ENCODE peak calls at places on chromosomes 3 and 15, in six cellular contexts. Z is AG09309, H is thoracic aorta, Y is HAP-1, G is GM23338, M is cardiac muscle cell. E is an unnamed sample.

GRCh38 chr3:120457827-120458226 is 7.0 kb upstream of the FSTL1 start:
- DNase-seq in H (no peak), M (no peak), Y (no peak), Z (no peak), G (no peak), E (peak)

GRCh38 chr3:23175361-23176073 is 27.6 kb upstream of the UBE2E2 start:
- DNase-seq in Z (no peak), G (no peak), H (no peak), Y (no peak), M (no peak), E (no peak)

GRCh38 chr3:170357920-170358854 is 672 bp downstream of the SKIL start:
- DNase-seq in Y (no peak), G (peak), H (peak), M (peak), Z (no peak), E (peak)

GRCh38 chr3:5707794-5708193 is 520.3 kb downstream of the EDEM1 start:
- DNase-seq in Z (no peak), H (no peak), G (no peak), Y (no peak), M (no peak), E (no peak)

GRCh38 chr15:68774120-68774519 is 46.6 kb downstream of the ANP32A start:
- DNase-seq in G (no peak), M (no peak), Y (no peak), Z (no peak), H (no peak), E (peak)

GRCh38 chr3:150737874-150738679 is 24.9 kb downstream of the SIAH2 start:
- DNase-seq in H (no peak), Z (no peak), M (no peak), Y (no peak), G (peak), E (no peak)

GRCh38 chr3:156801746-156802145 is 24.4 kb upstream of the LEKR1 start:
- DNase-seq in G (no peak), Z (no peak), M (no peak), Y (no peak), H (no peak), E (no peak)

GRCh38 chr3:168693870-168694269 is 598.1 kb upstream of the GOLIM4 start:
- DNase-seq in H (no peak), Y (no peak), G (peak), M (no peak), Z (no peak), E (no peak)

GRCh38 chr3:111246967-111247760 is 175.5 kb downstream of the NECTIN3 start:
- DNase-seq in H (no peak), Z (peak), G (no peak), M (no peak), Y (no peak), E (no peak)

GRCh38 chr3:151330899-151331298 is 1.6 kb upstream of the P2RY13 start:
- DNase-seq in Y (no peak), Z (no peak), H (no peak), G (no peak), M (no peak), E (no peak)

GRCh38 chr15:85780586-85780985 is 14.1 kb downstream of the KLHL25 start:
- DNase-seq in Y (no peak), M (no peak), H (no peak), Z (no peak), G (no peak), E (no peak)

GRCh38 chr3:188867691-188868090 is 304.1 kb upstream of the TPRG1 start:
- DNase-seq in Z (no peak), G (no peak), H (no peak), Y (no peak), M (no peak), E (no peak)

GRCh38 chr3:22122567-22122966 is 371.6 kb upstream of the ZNF385D start:
- DNase-seq in H (no peak), G (no peak), Y (no peak), Z (no peak), M (no peak), E (no peak)

GRCh38 chr3:149605902-149606301 is 51.9 kb downstream of the WWTR1 start:
- DNase-seq in M (no peak), G (no peak), Z (no peak), Y (no peak), H (no peak), E (no peak)

GRCh38 chr3:176202652-176203051 is 994.6 kb downstream of the TBL1XR1 start:
- DNase-seq in G (no peak), Z (no peak), H (no peak), M (no peak), Y (no peak), E (no peak)

GRCh38 chr3:107845355-107846281 is 245.2 kb downstream of the CD47 start:
- DNase-seq in H (no peak), G (no peak), Z (peak), Y (no peak), M (no peak), E (no peak)

GRCh38 chr3:46811615-46812236 is 51.5 kb downstream of the MYL3 start:
- DNase-seq in Y (no peak), H (no peak), Z (no peak), M (peak), G (peak), E (no peak)

GRCh38 chr15:56690733-56691132 is 42.6 kb downstream of the ZNF280D start:
- DNase-seq in Z (no peak), M (no peak), Y (no peak), G (no peak), H (no peak), E (no peak)

GRCh38 chr15:22240951-22241350 is 160.6 kb downstream of the OR4M2 start:
- DNase-seq in G (no peak), Z (no peak), Y (no peak), M (no peak), H (no peak), E (no peak)

GRCh38 chr3:188631291-188632010 is 477.5 kb downstream of the LPP start:
- DNase-seq in H (no peak), G (no peak), Y (no peak), M (no peak), Z (peak), E (no peak)

GRCh38 chr15:41585140-41586047 is 26.4 kb downstream of the TYRO3 start:
- DNase-seq in H (no peak), Y (no peak), M (peak), Z (peak), G (peak), E (no peak)

GRCh38 chr3:170977911-170978310 is 48.6 kb downstream of the SLC2A2 start:
- DNase-seq in Z (no peak), Y (no peak), G (no peak), M (no peak), H (no peak), E (no peak)

GRCh38 chr3:153162513-153163348 is 705 bp downstream of the RAP2B start:
- DNase-seq in Z (no peak), Y (no peak), G (peak), H (no peak), M (peak), E (peak)

GRCh38 chr15:76293361-76293760 is 17.9 kb downstream of the ETFA start:
- DNase-seq in Y (no peak), Z (no peak), G (no peak), M (no peak), H (no peak), E (no peak)

GRCh38 chr3:125062904-125063618 is 7.3 kb upstream of the HEG1 start:
- DNase-seq in M (peak), H (no peak), Y (no peak), Z (peak), G (no peak), E (no peak)

GRCh38 chr3:186783731-186784515 is 546 bp downstream of the EIF4A2 start:
- DNase-seq in H (peak), G (peak), M (peak), Y (no peak), Z (peak), E (peak)

GRCh38 chr3:165854696-165855095 is 17.5 kb upstream of the BCHE start:
- DNase-seq in H (no peak), G (peak), Z (no peak), Y (peak), M (peak), E (no peak)

GRCh38 chr3:107683447-107683846 is 160.7 kb downstream of the BBX start:
- DNase-seq in Z (no peak), M (peak), Y (no peak), H (no peak), G (no peak), E (no peak)

DNA sequence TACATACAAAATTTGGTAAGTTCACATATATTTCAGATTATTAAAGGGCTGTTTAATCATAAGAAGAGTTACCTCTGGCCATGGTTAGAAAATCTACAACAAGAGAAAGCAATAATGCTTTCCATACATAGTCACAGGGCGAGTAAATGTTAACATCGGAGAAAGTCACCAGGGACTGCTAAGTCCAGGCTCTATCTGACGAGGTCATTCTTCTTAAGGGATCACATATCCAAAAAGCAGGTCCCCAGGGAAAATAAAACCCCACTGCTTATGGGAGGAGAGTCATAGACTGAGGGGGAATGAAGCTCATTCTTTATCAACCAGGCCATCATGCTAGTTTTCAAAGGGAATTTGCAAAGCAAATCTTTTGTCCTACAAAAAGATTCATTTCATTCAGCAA is 3.1 kb downstream of the PCYT1A start:
- DNase-seq in Y (peak), G (no peak), M (no peak), H (no peak), Z (no peak), E (no peak)
- H3K4me3 ChIP-seq in Y (no peak), G (no peak), M (no peak), H (no peak), Z (no peak), E (no peak)

DNA sequence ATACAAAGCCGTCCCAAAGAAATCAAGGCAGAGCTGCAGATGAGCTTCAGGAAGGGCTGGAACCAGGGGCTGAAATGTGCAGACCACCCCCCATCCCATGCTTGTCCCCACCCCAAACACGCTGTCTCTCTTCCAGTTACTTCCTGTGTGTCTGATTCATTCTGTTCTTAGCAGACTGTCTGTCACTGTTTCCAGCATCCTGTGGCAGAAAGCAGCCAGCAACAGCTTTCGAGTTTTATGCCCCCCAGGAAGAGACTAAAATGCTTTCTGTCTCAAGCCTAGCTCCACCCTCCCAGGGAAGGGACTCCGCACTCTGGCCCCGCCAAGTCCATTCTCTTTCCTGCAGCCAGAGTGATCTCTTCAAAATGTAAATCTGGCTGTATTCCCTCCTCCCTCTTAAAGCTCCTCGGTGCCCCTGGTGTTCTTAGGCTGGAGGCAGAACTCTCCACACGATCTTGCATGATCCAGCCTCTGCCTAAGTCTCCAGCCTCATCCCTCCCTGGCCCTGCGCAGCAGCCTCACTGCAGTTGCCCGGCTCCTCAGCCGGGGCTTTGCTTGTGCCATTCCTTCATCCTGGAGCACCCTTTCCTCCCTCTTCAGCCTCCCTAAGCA is 41.5 kb downstream of the HRH1 start:
- DNase-seq in M (no peak), H (no peak), Y (no peak), G (peak), Z (no peak), E (no peak)
- H3K4me3 ChIP-seq in M (no peak), H (peak), Y (no peak), G (no peak), Z (peak), E (peak)

GRCh38 chr15:74831813-74832495 is 5.5 kb downstream of the CPLX3 start:
- DNase-seq in M (no peak), Y (no peak), Z (no peak), H (no peak), G (no peak), E (no peak)
- H3K4me3 ChIP-seq in M (no peak), Y (no peak), Z (no peak), H (no peak), G (no peak), E (no peak)

GRCh38 chr15:31330836-31331235 is 4.2 kb downstream of the KLF13 start:
- DNase-seq in M (no peak), Y (no peak), H (no peak), Z (no peak), G (no peak), E (no peak)

GRCh38 chr15:31332681-31333071 is 6.0 kb downstream of the KLF13 start:
- DNase-seq in G (no peak), Z (no peak), M (no peak), H (no peak), Y (no peak), E (no peak)

GRCh38 chr15:31330111-31330785 is 3.6 kb downstream of the KLF13 start:
- DNase-seq in M (no peak), Y (no peak), H (no peak), Z (no peak), G (no peak), E (no peak)

GRCh38 chr15:31332020-31332680 is 5.5 kb downstream of the KLF13 start:
- DNase-seq in G (no peak), Z (no peak), Y (no peak), M (no peak), H (no peak), E (no peak)

GRCh38 chr15:31331389-31331788 is 4.8 kb downstream of the KLF13 start:
- DNase-seq in M (no peak), Y (no peak), H (no peak), Z (no peak), G (no peak), E (no peak)
- H3K4me3 ChIP-seq in M (no peak), Y (no peak), H (no peak), Z (no peak), G (no peak), E (peak)

GRCh38 chr15:88648357-88649214 is 9.8 kb downstream of the ISG20 start:
- DNase-seq in M (no peak), H (no peak), Z (no peak), Y (no peak), G (no peak), E (peak)
- H3K4me3 ChIP-seq in M (no peak), H (no peak), Z (no peak), Y (no peak), G (no peak), E (no peak)

GRCh38 chr3:12155264-12155663 is 3.4 kb downstream of the TIMP4 start:
- DNase-seq in G (no peak), Z (no peak), Y (no peak), H (no peak), M (no peak), E (no peak)

GRCh38 chr3:12157026-12157425 is 1.7 kb downstream of the TIMP4 start:
- DNase-seq in M (no peak), Y (no peak), Z (no peak), G (no peak), H (no peak), E (no peak)

GRCh38 chr3:12159227-12159601 is 502 bp upstream of the TIMP4 start:
- DNase-seq in M (no peak), H (no peak), Z (no peak), G (peak), Y (no peak), E (no peak)

GRCh38 chr3:12155833-12156232 is 2.9 kb downstream of the TIMP4 start:
- DNase-seq in H (no peak), Z (no peak), Y (no peak), M (peak), G (no peak), E (no peak)

DNA sequence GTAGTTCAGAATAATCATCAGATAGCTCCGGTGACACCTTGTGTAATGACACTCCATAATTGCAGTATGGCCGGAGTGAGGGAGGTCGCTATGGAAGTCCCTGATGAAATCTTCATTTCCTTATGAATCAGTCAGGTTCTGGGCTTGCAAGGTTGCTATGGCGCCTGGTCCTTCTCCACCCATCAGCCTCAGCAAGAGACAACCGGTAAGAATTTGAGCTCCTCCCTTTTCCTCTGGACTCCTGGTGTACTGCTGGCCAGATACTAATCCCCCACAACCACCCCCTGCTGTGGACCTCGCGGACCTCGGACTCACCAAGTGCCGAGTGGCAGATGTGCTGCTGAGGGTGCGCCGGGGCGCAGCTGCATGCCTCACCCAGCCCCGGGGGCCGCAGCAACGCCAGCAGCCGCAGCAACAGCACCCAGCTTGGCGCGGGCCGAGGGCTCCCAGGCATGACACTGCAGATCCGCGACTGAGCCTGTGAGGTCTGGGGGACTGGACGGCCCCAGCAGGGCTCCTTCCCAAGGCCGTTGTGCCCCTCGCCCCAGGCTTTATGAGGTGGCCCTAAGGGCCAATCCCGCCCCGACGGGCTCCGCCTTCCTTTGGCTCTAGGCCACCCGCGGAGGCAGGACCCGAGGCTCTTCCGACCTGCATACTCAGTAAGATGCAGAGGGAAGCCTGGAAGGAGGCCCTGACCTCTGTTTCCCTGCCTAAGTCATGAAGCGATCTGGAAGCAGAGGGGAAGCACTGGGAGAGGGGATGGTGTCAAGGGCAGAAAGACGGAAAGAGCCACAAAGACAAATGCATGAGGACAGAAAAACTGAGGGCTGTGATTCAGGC is at the start of gene TIMP4:
- DNase-seq in H (no peak), Z (no peak), G (peak), Y (no peak), M (no peak), E (peak)
- H3K4me3 ChIP-seq in H (peak), Z (peak), G (peak), Y (no peak), M (no peak), E (peak)

GRCh38 chr15:60383008-60383694 is 14.6 kb downstream of the ANXA2 start:
- DNase-seq in Z (no peak), G (no peak), Y (no peak), H (no peak), M (no peak), E (no peak)

GRCh38 chr15:60381148-60381788 is 16.5 kb downstream of the ANXA2 start:
- DNase-seq in H (no peak), G (no peak), Y (no peak), M (no peak), Z (no peak), E (no peak)

GRCh38 chr15:60375255-60375809 is 22.5 kb downstream of the ANXA2 start:
- DNase-seq in H (no peak), Z (no peak), M (no peak), Y (no peak), G (no peak), E (no peak)

GRCh38 chr15:60376677-60377095 is 21.1 kb downstream of the ANXA2 start:
- DNase-seq in H (no peak), Y (no peak), G (no peak), Z (no peak), M (no peak), E (no peak)

DNA sequence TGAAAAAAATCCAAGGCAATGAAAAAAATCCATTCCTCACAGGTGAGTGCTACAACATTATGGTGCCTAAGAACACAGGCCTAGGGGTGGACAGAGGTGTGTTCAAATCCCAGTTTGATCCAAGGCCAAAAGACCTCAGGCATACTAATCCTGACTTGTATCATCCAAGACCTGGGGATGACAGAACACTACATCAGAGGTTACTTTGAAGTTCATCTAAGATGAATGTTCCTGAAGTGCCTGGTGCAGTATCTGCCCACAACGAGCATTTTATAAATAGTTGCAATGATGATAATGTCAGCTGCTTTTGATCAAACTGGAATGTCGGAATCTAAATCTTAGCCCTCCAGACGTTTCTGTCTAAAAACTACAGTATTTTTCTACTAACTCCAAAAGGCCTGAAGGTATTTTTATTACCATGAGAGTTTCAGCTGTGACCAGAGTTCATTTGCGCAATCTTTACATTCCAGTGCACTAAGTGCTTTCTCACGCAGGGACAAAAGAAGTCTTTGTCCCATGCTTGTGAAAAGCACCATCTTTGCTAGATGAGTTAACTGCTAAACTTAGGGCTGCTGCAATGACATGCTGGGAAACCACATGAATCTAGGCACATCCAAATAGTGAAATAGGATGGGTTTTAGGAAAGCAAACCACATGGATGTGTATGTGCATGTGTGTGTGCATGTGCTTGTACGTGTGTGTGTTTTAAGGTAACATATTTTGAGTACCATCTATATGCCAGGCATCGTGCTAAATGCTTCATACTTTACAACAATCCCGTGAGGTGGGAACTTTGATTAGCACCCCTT is 18.1 kb downstream of the ANXA2 start:
- DNase-seq in H (no peak), Z (peak), Y (peak), G (peak), M (peak), E (no peak)
- H3K4me3 ChIP-seq in H (no peak), Z (no peak), Y (no peak), G (no peak), M (no peak), E (no peak)